ENCODE peak calls at places on chromosomes 11 and 22, in ten cellular contexts. G, P, K, M, I, R, J, L, E and O are unnamed samples.

GRCh38 chr11:56783448-56784041 is 35.0 kb upstream of the OR9G4 start:
- DNase-seq in G (no peak), P (no peak), K (peak; percentile 67), M (no peak), I (peak; percentile 17), R (peak; percentile 66), J (no peak), L (peak; percentile 86), E (peak; percentile 17), O (peak; percentile 69)

GRCh38 chr22:20429254-20430100 is 8.1 kb downstream of the SCARF2 start:
- DNase-seq in G (peak; percentile 56), P (peak; percentile 65), K (no peak), M (peak; percentile 75), I (peak; percentile 91), R (peak; percentile 65), J (peak; percentile 67), L (no peak), E (no peak), O (peak; percentile 73)

GRCh38 chr11:128624269-128625170 is 37.2 kb upstream of the ETS1 start:
- DNase-seq in G (no peak), P (no peak), K (no peak), M (peak; percentile 67), I (no peak), R (peak; percentile 90), J (no peak), L (no peak), E (no peak), O (peak; percentile 86)

GRCh38 chr22:24697671-24698082 is 76.8 kb downstream of the PIWIL3 start:
- DNase-seq in G (no peak), P (no peak), K (no peak), M (peak; percentile 84), I (peak; percentile 79), R (no peak), J (no peak), L (no peak), E (no peak), O (no peak)

GRCh38 chr11:73206751-73207280 is 11.3 kb upstream of the P2RY2 start:
- DNase-seq in G (no peak), P (peak; percentile 15), K (no peak), M (no peak), I (no peak), R (no peak), J (no peak), L (peak; percentile 81), E (no peak), O (no peak)

GRCh38 chr11:12077535-12078280 is 32.7 kb upstream of the MICAL2 start:
- DNase-seq in G (no peak), P (no peak), K (peak; percentile 32), M (no peak), I (no peak), R (no peak), J (no peak), L (peak; percentile 63), E (no peak), O (no peak)

GRCh38 chr11:39435641-39436040 is 2023.8 kb downstream of the LRRC4C start:
- DNase-seq in G (no peak), P (no peak), K (no peak), M (no peak), I (no peak), R (no peak), J (no peak), L (no peak), E (no peak), O (no peak)

GRCh38 chr11:134861490-134862107 is 449.6 kb upstream of the B3GAT1 start:
- DNase-seq in G (no peak), P (no peak), K (no peak), M (no peak), I (no peak), R (no peak), J (no peak), L (no peak), E (no peak), O (no peak)

GRCh38 chr22:48863965-48864538 is 963.6 kb downstream of the BRD1 start:
- DNase-seq in G (no peak), P (peak; percentile 56), K (no peak), M (no peak), I (no peak), R (no peak), J (peak; percentile 44), L (no peak), E (no peak), O (no peak)

GRCh38 chr22:19178065-19178658 is 374 bp downstream of the SLC25A1 start:
- DNase-seq in G (no peak), P (no peak), K (peak; percentile 11), M (peak; percentile 60), I (peak; percentile 62), R (peak; percentile 56), J (peak; percentile 80), L (peak; percentile 25), E (no peak), O (no peak)

GRCh38 chr11:113142508-113142907 is 171.9 kb upstream of the TTC12 start:
- DNase-seq in G (no peak), P (no peak), K (no peak), M (no peak), I (no peak), R (no peak), J (no peak), L (no peak), E (no peak), O (no peak)

GRCh38 chr11:33317662-33318061 is 60.5 kb downstream of the HIPK3 start:
- DNase-seq in G (no peak), P (no peak), K (no peak), M (no peak), I (no peak), R (no peak), J (no peak), L (peak; percentile 24), E (no peak), O (no peak)

GRCh38 chr11:114180301-114181055 is 115.7 kb upstream of the NNMT start:
- DNase-seq in G (no peak), P (no peak), K (peak; percentile 53), M (peak; percentile 59), I (peak; percentile 74), R (peak; percentile 74), J (no peak), L (peak; percentile 51), E (no peak), O (no peak)

GRCh38 chr11:3136542-3137455 is 28.3 kb downstream of the OSBPL5 start:
- DNase-seq in G (no peak), P (peak; percentile 62), K (no peak), M (peak; percentile 33), I (no peak), R (no peak), J (peak; percentile 59), L (no peak), E (no peak), O (no peak)

GRCh38 chr11:128480066-128480465 is 107.3 kb downstream of the ETS1 start:
- DNase-seq in G (no peak), P (no peak), K (no peak), M (no peak), I (no peak), R (no peak), J (no peak), L (no peak), E (no peak), O (no peak)

GRCh38 chr22:19629720-19630419 is 84.4 kb upstream of the SEPTIN5 start:
- DNase-seq in G (peak; percentile 69), P (peak; percentile 78), K (peak; percentile 76), M (peak; percentile 65), I (peak; percentile 79), R (peak; percentile 86), J (peak; percentile 83), L (peak; percentile 78), E (peak; percentile 69), O (peak; percentile 86)

GRCh38 chr11:102202972-102203371 is 92.7 kb downstream of the YAP1 start:
- DNase-seq in G (no peak), P (no peak), K (no peak), M (no peak), I (no peak), R (no peak), J (no peak), L (no peak), E (no peak), O (no peak)

GRCh38 chr22:37623075-37624016 is 14.7 kb downstream of the GGA1 start:
- DNase-seq in G (peak; percentile 40), P (peak; percentile 76), K (peak; percentile 57), M (no peak), I (peak; percentile 69), R (peak; percentile 79), J (peak; percentile 85), L (peak; percentile 44), E (no peak), O (peak; percentile 70)

GRCh38 chr22:47629791-47630655 is 867.6 kb downstream of the TBC1D22A start:
- DNase-seq in G (no peak), P (no peak), K (no peak), M (no peak), I (no peak), R (no peak), J (no peak), L (no peak), E (no peak), O (no peak)

GRCh38 chr11:10329935-10330334 is 25.1 kb downstream of the ADM start:
- DNase-seq in G (no peak), P (no peak), K (peak; percentile 92), M (no peak), I (no peak), R (no peak), J (no peak), L (peak; percentile 91), E (peak; percentile 93), O (no peak)

GRCh38 chr11:80694385-80694784 is 1253.6 kb upstream of the TENM4 start:
- DNase-seq in G (no peak), P (no peak), K (no peak), M (no peak), I (no peak), R (no peak), J (no peak), L (peak; percentile 56), E (no peak), O (no peak)

GRCh38 chr11:65434667-65435179 is 12.1 kb downstream of the NEAT1 start:
- DNase-seq in G (no peak), P (no peak), K (peak; percentile 45), M (peak; percentile 25), I (no peak), R (no peak), J (peak; percentile 52), L (no peak), E (no peak), O (no peak)
- H3K4me3 ChIP-seq in G (no peak overlapping the region), P (peak overlapping the region; percentile 23), K (peak overlapping the region; percentile 4), M (no peak overlapping the region), I (no peak overlapping the region), R (peak overlapping the region; percentile 44), J (peak overlapping the region; percentile 11), L (no peak overlapping the region), E (peak overlapping the region; percentile 26), O (no peak overlapping the region)

GRCh38 chr11:13462311-13462927 is 603 bp downstream of the BTBD10 start:
- DNase-seq in G (peak; percentile 58), P (peak; percentile 79), K (peak; percentile 20), M (peak; percentile 70), I (peak; percentile 85), R (peak; percentile 59), J (peak; percentile 78), L (peak; percentile 72), E (peak; percentile 33), O (peak; percentile 56)
- TF ChIP-seq CTCF in G (no peak), P (no peak), K (no peak), M (no peak), I (no peak), R (peak; percentile 29), J (no peak), L (no peak), E (peak; percentile 5), O (no peak)

GRCh38 chr11:123517559-123518364 is 87.7 kb downstream of the GRAMD1B start:
- DNase-seq in G (no peak), P (no peak), K (no peak), M (no peak), I (no peak), R (no peak), J (no peak), L (no peak), E (no peak), O (peak; percentile 63)
- H3K4me3 ChIP-seq in G (no peak overlapping the region), P (no peak overlapping the region), K (no peak overlapping the region), M (no peak overlapping the region), I (no peak overlapping the region), R (no peak overlapping the region), J (no peak overlapping the region), L (no peak overlapping the region), E (no peak overlapping the region), O (no peak overlapping the region)

GRCh38 chr11:20672575-20672974 is 3.2 kb downstream of the NELL1 start:
- DNase-seq in G (no peak), P (no peak), K (no peak), M (no peak), I (no peak), R (peak; percentile 27), J (no peak), L (peak; percentile 16), E (no peak), O (peak; percentile 16)
- TF ChIP-seq CTCF in G (peak; percentile 24), P (no peak), K (peak; percentile 18), M (no peak), I (no peak), R (peak; percentile 70), J (no peak), L (peak; percentile 32), E (peak; percentile 44), O (peak; percentile 34)